ENCODE peak calls at places on chromosome 16, in five cellular contexts. G is lung, Q is brain microvascular endothelial cell, Z is A673, F is left lung. P is an unnamed sample.

GRCh38 chr16:79509221-79509631 is 91.3 kb downstream of the MAF start:
- DNase-seq in G (no peak), Q (no peak), Z (no peak), F (peak; percentile 56), P (no peak)

GRCh38 chr16:81629032-81629802 is 149.9 kb upstream of the PLCG2 start:
- DNase-seq in G (no peak), Q (no peak), Z (no peak), F (no peak), P (no peak)

GRCh38 chr16:79278506-79278905 is 322.0 kb downstream of the MAF start:
- DNase-seq in G (no peak), Q (no peak), Z (no peak), F (peak; percentile 34), P (no peak)

GRCh38 chr16:84277244-84277823 is 17.3 kb upstream of the WFDC1 start:
- DNase-seq in G (peak; percentile 68), Q (peak; percentile 40), Z (peak; percentile 68), F (peak; percentile 61), P (no peak)

GRCh38 chr16:637081-638018 is 1.2 kb upstream of the METTL26 start:
- DNase-seq in G (peak; percentile 92), Q (peak; percentile 73), Z (no peak), F (peak; percentile 93), P (no peak)

GRCh38 chr16:83992624-83993023 is 24.6 kb downstream of the NECAB2 start:
- DNase-seq in G (no peak), Q (peak; percentile 53), Z (no peak), F (no peak), P (peak; percentile 81)

GRCh38 chr16:4944333-4945281 is 7.7 kb upstream of the PPL start:
- DNase-seq in G (peak; percentile 94), Q (peak; percentile 81), Z (peak; percentile 86), F (peak; percentile 90), P (peak; percentile 78)

GRCh38 chr16:1158456-1159324 is 5.8 kb downstream of the CACNA1H start:
- DNase-seq in G (no peak), Q (no peak), Z (peak; percentile 56), F (no peak), P (no peak)

GRCh38 chr16:75193265-75193650 is 13.7 kb downstream of the CTRB2 start:
- DNase-seq in G (no peak), Q (no peak), Z (no peak), F (no peak), P (no peak)

GRCh38 chr16:76287466-76287865 is 10.3 kb downstream of the CNTNAP4 start:
- DNase-seq in G (no peak), Q (no peak), Z (no peak), F (no peak), P (no peak)

GRCh38 chr16:25027781-25028180 is 12.6 kb upstream of the ARHGAP17 start:
- DNase-seq in G (no peak), Q (no peak), Z (no peak), F (no peak), P (no peak)

GRCh38 chr16:66342294-66342900 is 24.1 kb upstream of the CDH5 start:
- DNase-seq in G (no peak), Q (no peak), Z (peak; percentile 61), F (no peak), P (no peak)

GRCh38 chr16:74691093-74691855 is 9.4 kb downstream of the MLKL start:
- DNase-seq in G (no peak), Q (no peak), Z (no peak), F (no peak), P (no peak)

GRCh38 chr16:26795184-26795583 is 271.5 kb upstream of the C16orf82 start:
- DNase-seq in G (no peak), Q (no peak), Z (peak; percentile 61), F (no peak), P (no peak)

GRCh38 chr16:81573533-81573932 is 128.9 kb downstream of the CMIP start:
- DNase-seq in G (no peak), Q (no peak), Z (no peak), F (no peak), P (no peak)

GRCh38 chr16:82185012-82185411 is 15.0 kb upstream of the MPHOSPH6 start:
- DNase-seq in G (no peak), Q (no peak), Z (no peak), F (no peak), P (no peak)

GRCh38 chr16:79104567-79104966 is 496.0 kb downstream of the MAF start:
- DNase-seq in G (no peak), Q (no peak), Z (no peak), F (no peak), P (no peak)

GRCh38 chr16:77677129-77677528 is 45.2 kb upstream of the NUDT7 start:
- DNase-seq in G (no peak), Q (no peak), Z (no peak), F (no peak), P (no peak)

GRCh38 chr16:83933885-83934683 is 19.0 kb upstream of the OSGIN1 start:
- DNase-seq in G (no peak), Q (peak; percentile 35), Z (no peak), F (no peak), P (no peak)

GRCh38 chr16:83517398-83517797 is 290.4 kb upstream of the HSBP1 start:
- DNase-seq in G (no peak), Q (no peak), Z (no peak), F (no peak), P (no peak)

GRCh38 chr16:30997000-30997886 is 12.2 kb downstream of the HSD3B7 start:
- DNase-seq in G (peak; percentile 86), Q (peak; percentile 64), Z (peak; percentile 72), F (peak; percentile 87), P (no peak)

GRCh38 chr16:16095646-16096045 is 127.6 kb downstream of the ABCC6 start:
- DNase-seq in G (no peak), Q (no peak), Z (no peak), F (no peak), P (no peak)

GRCh38 chr16:7246578-7246977 is 86.1 kb upstream of the RBFOX1 start:
- DNase-seq in G (no peak), Q (no peak), Z (peak; percentile 12), F (no peak), P (no peak)

GRCh38 chr16:82938108-82938507 is 311.3 kb downstream of the CDH13 start:
- DNase-seq in G (no peak), Q (no peak), Z (no peak), F (no peak), P (no peak)

GRCh38 chr16:9068886-9069285 is 22.6 kb upstream of the HAPSTR1 start:
- DNase-seq in G (no peak), Q (no peak), Z (no peak), F (no peak), P (no peak)

GRCh38 chr16:16071631-16072244 is 122.3 kb downstream of the ABCC1 start:
- DNase-seq in G (no peak), Q (peak; percentile 60), Z (no peak), F (no peak), P (no peak)

GRCh38 chr16:2842340-2843000 is 12.4 kb downstream of the ZG16B start:
- DNase-seq in G (peak; percentile 61), Q (no peak), Z (peak; percentile 82), F (peak; percentile 51), P (no peak)

GRCh38 chr16:1044515-1045362 is 27.8 kb upstream of the SSTR5 start:
- DNase-seq in G (no peak), Q (no peak), Z (peak; percentile 49), F (no peak), P (no peak)

GRCh38 chr16:23847938-23848337 is 12.2 kb downstream of the PRKCB start:
- DNase-seq in G (no peak), Q (no peak), Z (no peak), F (no peak), P (no peak)

GRCh38 chr16:49274936-49275730 is 6.5 kb downstream of the CBLN1 start:
- DNase-seq in G (no peak), Q (no peak), Z (no peak), F (no peak), P (no peak)

GRCh38 chr16:12146966-12147365 is 170.4 kb downstream of the SNX29 start:
- DNase-seq in G (no peak), Q (no peak), Z (no peak), F (no peak), P (no peak)

GRCh38 chr16:12144355-12144754 is 167.8 kb downstream of the SNX29 start:
- DNase-seq in G (no peak), Q (no peak), Z (no peak), F (no peak), P (no peak)

GRCh38 chr16:12143776-12144175 is 167.2 kb downstream of the SNX29 start:
- DNase-seq in G (no peak), Q (no peak), Z (no peak), F (no peak), P (no peak)

GRCh38 chr16:12147681-12148479 is 171.3 kb downstream of the SNX29 start:
- DNase-seq in G (no peak), Q (no peak), Z (peak; percentile 54), F (no peak), P (no peak)

GRCh38 chr16:12145918-12146317 is 169.4 kb downstream of the SNX29 start:
- DNase-seq in G (no peak), Q (no peak), Z (no peak), F (no peak), P (no peak)
- TF ChIP-seq CTCF in G (no peak), Q (no peak), Z (no peak), F (no peak), P (no peak)

GRCh38 chr16:64147941-64148340 is 973.9 kb downstream of the CDH11 start:
- DNase-seq in G (no peak), Q (no peak), Z (no peak), F (no peak), P (no peak)
- H3K4me3 ChIP-seq in G (no peak overlapping the region), Q (no peak overlapping the region), Z (no peak overlapping the region), F (no peak overlapping the region), P (no peak overlapping the region)

GRCh38 chr16:6076631-6077030 is 979.0 kb upstream of the EEF2KMT start:
- DNase-seq in G (no peak), Q (no peak), Z (no peak), F (no peak), P (no peak)

GRCh38 chr16:6081320-6081976 is 983.9 kb upstream of the EEF2KMT start:
- DNase-seq in G (peak; percentile 31), Q (no peak), Z (peak; percentile 49), F (no peak), P (no peak)
- TF ChIP-seq CTCF in G (peak; percentile 15), Q (peak; percentile 64), Z (peak; percentile 79), F (peak; percentile 51), P (peak; percentile 70)

GRCh38 chr16:68564367-68564985 is 25.4 kb downstream of the ZFP90 start:
- DNase-seq in G (no peak), Q (no peak), Z (no peak), F (no peak), P (no peak)
- H3K4me3 ChIP-seq in G (no peak overlapping the region), Q (no peak overlapping the region), Z (no peak overlapping the region), F (no peak overlapping the region), P (no peak overlapping the region)

GRCh38 chr16:57939872-57940224 is 31.1 kb downstream of the CNGB1 start:
- DNase-seq in G (no peak), Q (no peak), Z (no peak), F (no peak), P (no peak)

GRCh38 chr16:57940382-57940966 is 30.5 kb downstream of the CNGB1 start:
- DNase-seq in G (no peak), Q (no peak), Z (no peak), F (no peak), P (no peak)

GRCh38 chr16:57937861-57938260 is 33.1 kb downstream of the CNGB1 start:
- DNase-seq in G (no peak), Q (no peak), Z (no peak), F (no peak), P (no peak)

GRCh38 chr16:57938484-57938883 is 32.4 kb downstream of the CNGB1 start:
- DNase-seq in G (no peak), Q (no peak), Z (no peak), F (no peak), P (no peak)

GRCh38 chr16:57938936-57939871 is 31.7 kb downstream of the CNGB1 start:
- DNase-seq in G (peak; percentile 79), Q (peak; percentile 10), Z (peak; percentile 30), F (peak; percentile 84), P (peak; percentile 30)
- TF ChIP-seq CTCF in G (no peak), Q (peak; percentile 47), Z (peak; percentile 23), F (no peak), P (peak; percentile 51)